ENCODE peak calls at places on chromosomes 13 and 19, in nine cellular contexts. One of them, this sample, is unnamed.

GRCh38 chr19:13797870-13798269 is 2.6 kb downstream of the ZSWIM4 start:
- DNase-seq in SK-N-SH: no peak
- DNase-seq in suprapubic skin: no peak
- DNase-seq in upper lobe of left lung: no peak
- DNase-seq in ovary: no peak
- DNase-seq in A549: no peak
- DNase-seq in transverse colon: no peak
- DNase-seq in stomach: peak; percentile 65
- DNase-seq in sigmoid colon: no peak
- DNase-seq in this sample: no peak

GRCh38 chr19:49832556-49832955 is 14.5 kb downstream of the MED25 start:
- DNase-seq in ovary: no peak
- DNase-seq in transverse colon: no peak
- DNase-seq in upper lobe of left lung: no peak
- DNase-seq in sigmoid colon: no peak
- DNase-seq in SK-N-SH: no peak
- DNase-seq in suprapubic skin: no peak
- DNase-seq in A549: no peak
- DNase-seq in stomach: no peak
- DNase-seq in this sample: no peak

GRCh38 chr13:78152415-78152814 is 233.8 kb upstream of the EDNRB start:
- DNase-seq in A549: no peak
- DNase-seq in sigmoid colon: no peak
- DNase-seq in ovary: no peak
- DNase-seq in upper lobe of left lung: no peak
- DNase-seq in suprapubic skin: no peak
- DNase-seq in SK-N-SH: no peak
- DNase-seq in stomach: no peak
- DNase-seq in transverse colon: no peak
- DNase-seq in this sample: no peak

GRCh38 chr19:21482863-21483276 is 22.5 kb upstream of the ZNF429 start:
- DNase-seq in stomach: peak; percentile 63
- DNase-seq in A549: no peak
- DNase-seq in suprapubic skin: no peak
- DNase-seq in transverse colon: peak; percentile 48
- DNase-seq in ovary: peak; percentile 70
- DNase-seq in SK-N-SH: peak; percentile 81
- DNase-seq in upper lobe of left lung: peak; percentile 83
- DNase-seq in sigmoid colon: peak; percentile 72
- DNase-seq in this sample: no peak

GRCh38 chr13:100273576-100273975 is 184.7 kb downstream of the PCCA start:
- DNase-seq in sigmoid colon: no peak
- DNase-seq in A549: no peak
- DNase-seq in ovary: no peak
- DNase-seq in transverse colon: no peak
- DNase-seq in stomach: no peak
- DNase-seq in upper lobe of left lung: no peak
- DNase-seq in SK-N-SH: no peak
- DNase-seq in suprapubic skin: no peak
- DNase-seq in this sample: no peak

GRCh38 chr19:932647-933552 is 7.1 kb downstream of the ARID3A start:
- DNase-seq in sigmoid colon: peak; percentile 94
- DNase-seq in A549: no peak
- DNase-seq in transverse colon: peak; percentile 75
- DNase-seq in stomach: peak; percentile 71
- DNase-seq in SK-N-SH: peak; percentile 94
- DNase-seq in ovary: peak; percentile 86
- DNase-seq in suprapubic skin: no peak
- DNase-seq in upper lobe of left lung: peak; percentile 88
- DNase-seq in this sample: peak; percentile 64

GRCh38 chr19:34963531-34964406 is at the start of gene ZNF792:
- DNase-seq in transverse colon: peak; percentile 73
- DNase-seq in suprapubic skin: no peak
- DNase-seq in sigmoid colon: peak; percentile 78
- DNase-seq in A549: peak; percentile 94
- DNase-seq in stomach: peak; percentile 70
- DNase-seq in ovary: peak; percentile 49
- DNase-seq in SK-N-SH: peak; percentile 91
- DNase-seq in upper lobe of left lung: peak; percentile 92
- DNase-seq in this sample: peak; percentile 23

GRCh38 chr19:35349614-35350521 is 2.2 kb downstream of the FFAR1 start:
- DNase-seq in transverse colon: no peak
- DNase-seq in sigmoid colon: peak; percentile 57
- DNase-seq in SK-N-SH: no peak
- DNase-seq in stomach: no peak
- DNase-seq in ovary: peak; percentile 19
- DNase-seq in upper lobe of left lung: no peak
- DNase-seq in suprapubic skin: peak; percentile 65
- DNase-seq in A549: no peak
- DNase-seq in this sample: no peak

GRCh38 chr13:87123987-87124784 is 547.0 kb upstream of the SLITRK5 start:
- DNase-seq in upper lobe of left lung: no peak
- DNase-seq in suprapubic skin: no peak
- DNase-seq in ovary: no peak
- DNase-seq in transverse colon: no peak
- DNase-seq in SK-N-SH: no peak
- DNase-seq in sigmoid colon: no peak
- DNase-seq in A549: peak; percentile 1
- DNase-seq in stomach: no peak
- DNase-seq in this sample: no peak

GRCh38 chr19:31258211-31259052 is 90.8 kb downstream of the TSHZ3 start:
- DNase-seq in stomach: peak; percentile 20
- DNase-seq in SK-N-SH: peak; percentile 3
- DNase-seq in A549: no peak
- DNase-seq in suprapubic skin: no peak
- DNase-seq in sigmoid colon: no peak
- DNase-seq in ovary: no peak
- DNase-seq in upper lobe of left lung: peak; percentile 39
- DNase-seq in transverse colon: no peak
- DNase-seq in this sample: no peak

GRCh38 chr13:82522872-82523271 is 1359.4 kb downstream of the SLITRK1 start:
- DNase-seq in upper lobe of left lung: no peak
- DNase-seq in A549: no peak
- DNase-seq in ovary: no peak
- DNase-seq in sigmoid colon: no peak
- DNase-seq in transverse colon: no peak
- DNase-seq in SK-N-SH: no peak
- DNase-seq in suprapubic skin: no peak
- DNase-seq in stomach: no peak
- DNase-seq in this sample: no peak

GRCh38 chr13:40503966-40504591 is 162.4 kb downstream of the FOXO1 start:
- DNase-seq in suprapubic skin: no peak
- DNase-seq in ovary: no peak
- DNase-seq in transverse colon: no peak
- DNase-seq in stomach: no peak
- DNase-seq in sigmoid colon: no peak
- DNase-seq in upper lobe of left lung: no peak
- DNase-seq in A549: peak; percentile 40
- DNase-seq in SK-N-SH: no peak
- DNase-seq in this sample: no peak

GRCh38 chr13:35731471-35731870 is 255.0 kb upstream of the MAB21L1 start:
- DNase-seq in upper lobe of left lung: no peak
- DNase-seq in ovary: no peak
- DNase-seq in SK-N-SH: no peak
- DNase-seq in suprapubic skin: no peak
- DNase-seq in stomach: no peak
- DNase-seq in sigmoid colon: no peak
- DNase-seq in transverse colon: no peak
- DNase-seq in A549: no peak
- DNase-seq in this sample: no peak

GRCh38 chr13:35733832-35734231 is 257.3 kb upstream of the MAB21L1 start:
- DNase-seq in stomach: no peak
- DNase-seq in A549: no peak
- DNase-seq in sigmoid colon: no peak
- DNase-seq in suprapubic skin: no peak
- DNase-seq in transverse colon: no peak
- DNase-seq in SK-N-SH: no peak
- DNase-seq in ovary: no peak
- DNase-seq in upper lobe of left lung: no peak
- DNase-seq in this sample: no peak

GRCh38 chr13:35727881-35728280 is 251.4 kb upstream of the MAB21L1 start:
- DNase-seq in stomach: no peak
- DNase-seq in ovary: no peak
- DNase-seq in suprapubic skin: no peak
- DNase-seq in transverse colon: no peak
- DNase-seq in SK-N-SH: no peak
- DNase-seq in A549: no peak
- DNase-seq in upper lobe of left lung: no peak
- DNase-seq in sigmoid colon: no peak
- DNase-seq in this sample: no peak

GRCh38 chr13:35732565-35732964 is 256.1 kb upstream of the MAB21L1 start:
- DNase-seq in SK-N-SH: no peak
- DNase-seq in transverse colon: no peak
- DNase-seq in A549: no peak
- DNase-seq in stomach: no peak
- DNase-seq in sigmoid colon: peak; percentile 77
- DNase-seq in upper lobe of left lung: no peak
- DNase-seq in ovary: no peak
- DNase-seq in suprapubic skin: no peak
- DNase-seq in this sample: no peak

DNA sequence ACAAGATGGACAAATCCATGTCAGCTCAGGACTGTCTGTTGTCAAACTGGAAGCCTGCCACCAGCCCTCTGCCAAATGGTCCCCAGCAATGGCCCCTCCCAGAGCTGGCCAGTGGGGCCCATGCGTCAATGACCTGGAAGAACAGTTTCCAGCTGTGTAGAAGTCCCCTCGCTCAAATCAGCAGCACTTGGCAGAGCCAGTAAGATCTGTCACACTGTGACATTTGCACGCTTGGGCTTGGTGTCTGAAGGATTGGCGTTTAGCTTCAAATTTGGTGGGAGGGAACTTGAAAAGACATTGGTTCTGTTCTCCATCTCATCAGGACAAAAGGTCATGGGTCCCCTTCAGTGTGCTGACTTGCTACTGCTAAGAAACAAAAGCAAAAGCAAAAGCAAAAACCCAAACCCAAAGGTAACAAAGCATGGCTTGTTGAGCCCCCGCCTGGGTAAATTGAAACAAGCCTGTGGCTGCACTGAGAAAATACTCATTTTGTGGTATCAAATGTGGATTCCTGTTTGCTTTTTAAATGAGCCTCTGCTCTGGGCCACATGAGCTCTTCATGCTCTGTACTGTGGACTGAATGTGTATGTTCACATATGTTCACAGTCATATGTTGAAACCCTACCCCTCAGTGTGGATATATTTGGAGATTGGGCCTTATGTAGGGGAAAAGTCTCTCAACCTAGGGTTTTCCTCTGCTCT is 253.6 kb upstream of the MAB21L1 start:
- DNase-seq in ovary: no peak
- DNase-seq in transverse colon: no peak
- DNase-seq in upper lobe of left lung: no peak
- DNase-seq in suprapubic skin: no peak
- DNase-seq in sigmoid colon: no peak
- DNase-seq in stomach: no peak
- DNase-seq in SK-N-SH: no peak
- DNase-seq in A549: no peak
- DNase-seq in this sample: peak; percentile 24
- TF ChIP-seq EP300 in ovary: no peak
- TF ChIP-seq EP300 in transverse colon: no peak
- TF ChIP-seq EP300 in upper lobe of left lung: no peak
- TF ChIP-seq EP300 in suprapubic skin: no peak
- TF ChIP-seq EP300 in sigmoid colon: no peak
- TF ChIP-seq EP300 in stomach: no peak
- TF ChIP-seq EP300 in SK-N-SH: no peak
- TF ChIP-seq EP300 in A549: no peak
- TF ChIP-seq EP300 in this sample: no peak

GRCh38 chr19:17513801-17514200 is 2.4 kb downstream of the PGLS start:
- DNase-seq in suprapubic skin: no peak
- DNase-seq in transverse colon: no peak
- DNase-seq in sigmoid colon: no peak
- DNase-seq in A549: no peak
- DNase-seq in upper lobe of left lung: no peak
- DNase-seq in SK-N-SH: no peak
- DNase-seq in ovary: no peak
- DNase-seq in stomach: no peak
- DNase-seq in this sample: no peak
- TF ChIP-seq EP300 in suprapubic skin: no peak
- TF ChIP-seq EP300 in transverse colon: no peak
- TF ChIP-seq EP300 in sigmoid colon: no peak
- TF ChIP-seq EP300 in A549: no peak
- TF ChIP-seq EP300 in upper lobe of left lung: no peak
- TF ChIP-seq EP300 in SK-N-SH: no peak
- TF ChIP-seq EP300 in ovary: no peak
- TF ChIP-seq EP300 in stomach: no peak
- TF ChIP-seq EP300 in this sample: no peak

DNA sequence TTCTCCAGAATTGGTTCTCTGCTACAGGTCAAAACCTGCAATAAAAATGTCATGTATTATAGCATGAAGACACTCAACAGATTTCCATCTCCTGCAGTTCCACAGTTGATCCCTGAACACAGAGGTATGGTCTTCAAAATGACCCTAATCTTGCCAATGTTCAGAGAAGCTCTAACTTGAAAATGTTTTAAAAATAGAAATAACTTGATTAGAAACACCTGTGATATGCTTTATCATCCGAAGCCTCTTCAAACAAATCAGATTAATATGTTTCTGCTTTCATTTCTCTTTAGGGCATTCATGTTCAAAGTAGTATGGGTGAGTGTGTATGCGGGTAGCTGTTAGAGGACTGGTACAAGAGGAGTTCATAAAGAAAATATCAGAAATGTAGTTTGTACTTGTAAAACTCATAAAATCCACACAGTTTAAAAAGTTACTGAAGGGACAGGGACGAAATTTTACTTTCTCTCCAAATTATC is 60.4 kb downstream of the KCNRG start:
- DNase-seq in transverse colon: no peak
- DNase-seq in A549: no peak
- DNase-seq in upper lobe of left lung: no peak
- DNase-seq in sigmoid colon: no peak
- DNase-seq in SK-N-SH: peak; percentile 32
- DNase-seq in suprapubic skin: no peak
- DNase-seq in stomach: no peak
- DNase-seq in ovary: no peak
- DNase-seq in this sample: no peak
- TF ChIP-seq EP300 in transverse colon: no peak
- TF ChIP-seq EP300 in A549: no peak
- TF ChIP-seq EP300 in upper lobe of left lung: no peak
- TF ChIP-seq EP300 in sigmoid colon: no peak
- TF ChIP-seq EP300 in SK-N-SH: no peak
- TF ChIP-seq EP300 in suprapubic skin: no peak
- TF ChIP-seq EP300 in stomach: no peak
- TF ChIP-seq EP300 in ovary: no peak
- TF ChIP-seq EP300 in this sample: no peak

DNA sequence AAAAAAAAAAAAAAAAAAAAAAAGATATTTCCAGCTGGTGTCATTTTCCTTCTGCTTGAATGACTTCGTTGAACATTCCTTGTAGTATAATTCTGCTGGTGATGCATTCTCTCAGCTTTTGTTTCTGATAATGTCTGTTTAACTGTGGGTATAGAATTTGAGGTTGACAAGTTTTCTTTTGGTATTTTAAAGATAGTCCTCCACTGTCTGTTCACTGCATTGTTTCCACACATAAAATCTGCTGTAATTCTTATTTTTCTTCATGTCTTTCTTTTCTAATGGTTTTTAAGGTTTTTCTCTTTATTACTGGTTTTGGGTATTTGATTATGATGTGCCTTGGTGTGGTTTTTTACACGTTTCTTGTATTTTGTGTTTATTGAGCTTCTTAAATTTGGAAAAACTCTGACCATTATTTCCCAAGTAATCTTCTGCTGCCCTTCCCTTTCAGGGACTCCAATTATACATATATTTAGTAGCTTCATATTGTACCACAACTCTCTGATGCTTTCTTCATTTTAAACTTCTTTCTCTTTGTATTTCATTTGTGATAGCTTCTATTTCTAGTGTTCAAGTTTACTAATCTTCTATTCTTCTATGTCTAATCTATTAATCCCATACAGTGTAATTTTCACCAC is 6.3 kb downstream of the EEF1AKMT1 start:
- DNase-seq in SK-N-SH: no peak
- DNase-seq in upper lobe of left lung: no peak
- DNase-seq in ovary: no peak
- DNase-seq in stomach: no peak
- DNase-seq in A549: no peak
- DNase-seq in transverse colon: no peak
- DNase-seq in suprapubic skin: no peak
- DNase-seq in sigmoid colon: no peak
- DNase-seq in this sample: no peak
- TF ChIP-seq EP300 in SK-N-SH: no peak
- TF ChIP-seq EP300 in upper lobe of left lung: no peak
- TF ChIP-seq EP300 in ovary: no peak
- TF ChIP-seq EP300 in stomach: no peak
- TF ChIP-seq EP300 in A549: no peak
- TF ChIP-seq EP300 in transverse colon: no peak
- TF ChIP-seq EP300 in suprapubic skin: no peak
- TF ChIP-seq EP300 in sigmoid colon: no peak
- TF ChIP-seq EP300 in this sample: no peak

This sample was measured in tibial nerve.